ENCODE peak calls at places on chromosome 21, in five cellular contexts. U, I, C, S and T are unnamed samples.

GRCh38 chr21:36966066-36966845 is at the start of gene HLCS:
- DNase-seq in U (peak), I (no peak), C (peak), S (peak), T (peak)

GRCh38 chr21:37532868-37533780 is 166.6 kb downstream of the DYRK1A start:
- DNase-seq in U (no peak), I (peak), C (no peak), S (peak), T (peak)

GRCh38 chr21:37281993-37282392 is 14.9 kb upstream of the VPS26C start:
- DNase-seq in U (peak), I (no peak), C (no peak), S (no peak), T (no peak)

GRCh38 chr21:42671778-42672593 is 18.6 kb downstream of the PDE9A start:
- DNase-seq in U (no peak), I (no peak), C (no peak), S (peak), T (no peak)

GRCh38 chr21:14863745-14864210 is 201.0 kb downstream of the NRIP1 start:
- DNase-seq in U (no peak), I (no peak), C (no peak), S (peak), T (no peak)

GRCh38 chr21:38448619-38449186 is 49.6 kb downstream of the ERG start:
- DNase-seq in U (peak), I (no peak), C (no peak), S (no peak), T (peak)

GRCh38 chr21:41726970-41727783 is 39.7 kb downstream of the RIPK4 start:
- DNase-seq in U (no peak), I (peak), C (no peak), S (peak), T (peak)

GRCh38 chr21:42683371-42684108 is 30.1 kb downstream of the PDE9A start:
- DNase-seq in U (no peak), I (no peak), C (no peak), S (no peak), T (no peak)

GRCh38 chr21:41899431-41900202 is 20.5 kb upstream of the PRDM15 start:
- DNase-seq in U (no peak), I (no peak), C (no peak), S (no peak), T (no peak)

GRCh38 chr21:35932232-35932911 is 128.0 kb downstream of the SETD4 start:
- DNase-seq in U (no peak), I (peak), C (peak), S (peak), T (peak)

GRCh38 chr21:23936224-23936623 is 1671.1 kb downstream of the MRPL39 start:
- DNase-seq in U (peak), I (no peak), C (peak), S (peak), T (no peak)

GRCh38 chr21:37073417-37074194 is 552 bp downstream of the TTC3 start:
- DNase-seq in U (peak), I (no peak), C (peak), S (peak), T (peak)

GRCh38 chr21:41156128-41156527 is 11.8 kb upstream of the BACE2 start:
- DNase-seq in U (no peak), I (no peak), C (no peak), S (no peak), T (no peak)

GRCh38 chr21:22346576-22346975 is 1348.4 kb downstream of the NCAM2 start:
- DNase-seq in U (no peak), I (no peak), C (no peak), S (no peak), T (no peak)

GRCh38 chr21:23725576-23725975 is 1881.7 kb downstream of the MRPL39 start:
- DNase-seq in U (no peak), I (no peak), C (no peak), S (peak), T (no peak)

GRCh38 chr21:37474342-37474741 is 107.8 kb downstream of the DYRK1A start:
- DNase-seq in U (no peak), I (no peak), C (no peak), S (no peak), T (no peak)

GRCh38 chr21:36306872-36307534 is 13.0 kb upstream of the MORC3 start:
- DNase-seq in U (no peak), I (no peak), C (no peak), S (no peak), T (no peak)

GRCh38 chr21:35172231-35172630 is 123.1 kb upstream of the RUNX1 start:
- DNase-seq in U (no peak), I (no peak), C (no peak), S (no peak), T (no peak)

GRCh38 chr21:34988139-34988538 is 61.0 kb downstream of the RUNX1 start:
- DNase-seq in U (no peak), I (no peak), C (no peak), S (no peak), T (no peak)

GRCh38 chr21:16330340-16331319 is 600.8 kb downstream of the USP25 start:
- DNase-seq in U (peak), I (peak), C (peak), S (peak), T (peak)

GRCh38 chr21:36959020-36959835 is 7.2 kb downstream of the HLCS start:
- DNase-seq in U (no peak), I (no peak), C (peak), S (no peak), T (no peak)

GRCh38 chr21:32007461-32007860 is 134.6 kb downstream of the HUNK start:
- DNase-seq in U (no peak), I (no peak), C (no peak), S (peak), T (peak)

GRCh38 chr21:18801468-18801867 is 397.9 kb upstream of the TMPRSS15 start:
- DNase-seq in U (no peak), I (no peak), C (peak), S (peak), T (no peak)

GRCh38 chr21:41932576-41933258 is 21.1 kb downstream of the C2CD2 start:
- DNase-seq in U (no peak), I (peak), C (no peak), S (peak), T (peak)

GRCh38 chr21:29092102-29092959 is 18.9 kb upstream of the CCT8 start:
- DNase-seq in U (no peak), I (no peak), C (no peak), S (no peak), T (peak)

GRCh38 chr21:41817877-41818855 is 51.3 kb upstream of the RIPK4 start:
- DNase-seq in U (peak), I (no peak), C (no peak), S (no peak), T (no peak)

GRCh38 chr21:39269620-39270019 is 43.8 kb downstream of the BRWD1 start:
- DNase-seq in U (no peak), I (no peak), C (no peak), S (no peak), T (no peak)

GRCh38 chr21:41137889-41138288 is 30.1 kb upstream of the BACE2 start:
- DNase-seq in U (no peak), I (no peak), C (no peak), S (no peak), T (no peak)

GRCh38 chr21:42120056-42120903 is 49.2 kb downstream of the UMODL1 start:
- DNase-seq in U (no peak), I (no peak), C (peak), S (peak), T (no peak)

GRCh38 chr21:29504751-29505321 is 206.1 kb downstream of the BACH1 start:
- DNase-seq in U (no peak), I (no peak), C (no peak), S (peak), T (peak)

GRCh38 chr21:16419188-16419874 is 689.5 kb downstream of the USP25 start:
- DNase-seq in U (peak), I (no peak), C (no peak), S (no peak), T (peak)

GRCh38 chr21:31372176-31372765 is 28.2 kb upstream of the TIAM1 start:
- DNase-seq in U (no peak), I (peak), C (no peak), S (peak), T (peak)

GRCh38 chr21:42277593-42277992 is 37.6 kb downstream of the TFF3 start:
- DNase-seq in U (no peak), I (no peak), C (no peak), S (no peak), T (no peak)

GRCh38 chr21:39881661-39882060 is 14.4 kb downstream of the PCP4 start:
- DNase-seq in U (peak), I (no peak), C (no peak), S (no peak), T (no peak)

GRCh38 chr21:44453120-44453519 is 2.2 kb upstream of the LRRC3 start:
- DNase-seq in U (no peak), I (no peak), C (no peak), S (no peak), T (no peak)

GRCh38 chr21:44454058-44454457 is 1.3 kb upstream of the LRRC3 start:
- DNase-seq in U (no peak), I (no peak), C (no peak), S (no peak), T (no peak)

GRCh38 chr21:44455524-44456206 is 355 bp downstream of the LRRC3 start:
- DNase-seq in U (peak), I (no peak), C (no peak), S (peak), T (peak)

GRCh38 chr21:44456207-44456914 is 1.1 kb downstream of the LRRC3 start:
- DNase-seq in U (no peak), I (no peak), C (no peak), S (no peak), T (no peak)

DNA sequence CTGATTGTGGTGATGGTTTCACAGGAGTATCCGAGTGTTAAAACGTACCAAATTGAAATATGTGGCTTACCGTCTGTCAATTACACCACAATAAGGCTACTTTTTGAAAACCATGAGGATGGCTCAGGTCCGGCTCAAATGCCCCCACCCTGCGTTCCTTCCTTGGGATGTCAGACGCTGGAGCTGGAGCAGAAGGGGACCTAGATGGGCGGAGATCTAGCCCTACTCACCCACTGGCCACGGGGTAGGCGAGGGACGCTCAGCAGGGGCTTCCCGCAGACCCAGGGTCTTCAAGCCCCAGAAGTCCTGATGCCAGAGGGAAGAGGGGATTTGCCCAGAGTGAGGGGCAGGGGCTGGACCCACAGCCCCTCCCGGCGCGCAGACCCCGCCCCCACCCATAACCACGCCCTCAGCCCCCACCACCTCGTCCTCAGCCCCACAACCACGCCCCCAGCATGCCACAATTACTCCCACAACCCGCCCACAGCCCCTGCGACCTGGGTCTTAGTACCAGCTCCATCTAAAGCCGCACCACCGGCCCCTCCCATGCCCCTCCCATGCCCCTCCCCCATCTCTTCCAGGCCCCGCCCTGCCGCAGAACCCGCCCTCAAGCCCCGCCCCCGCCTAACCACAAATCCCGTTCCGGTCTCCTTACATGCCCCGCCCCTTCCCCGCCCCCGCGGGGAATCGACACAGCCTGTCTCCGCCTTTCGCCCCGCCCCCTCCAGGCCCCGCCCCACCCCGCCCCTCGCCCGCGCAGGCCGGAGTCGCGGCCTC is at the start of gene LRRC3:
- DNase-seq in U (peak), I (peak), C (peak), S (peak), T (peak)
- H3K9ac ChIP-seq in U (no peak), I (peak), C (no peak), S (peak), T (peak)

GRCh38 chr21:43864806-43865470 is at the start of gene AGPAT3:
- DNase-seq in U (peak), I (no peak), C (peak), S (peak), T (peak)

GRCh38 chr21:43866659-43867331 is 1.8 kb downstream of the AGPAT3 start:
- DNase-seq in U (no peak), I (no peak), C (peak), S (peak), T (no peak)

GRCh38 chr21:43867332-43867703 is 2.3 kb downstream of the AGPAT3 start:
- DNase-seq in U (no peak), I (no peak), C (no peak), S (no peak), T (no peak)

GRCh38 chr21:43865471-43866181 is 603 bp downstream of the AGPAT3 start:
- DNase-seq in U (peak), I (no peak), C (peak), S (peak), T (peak)

DNA sequence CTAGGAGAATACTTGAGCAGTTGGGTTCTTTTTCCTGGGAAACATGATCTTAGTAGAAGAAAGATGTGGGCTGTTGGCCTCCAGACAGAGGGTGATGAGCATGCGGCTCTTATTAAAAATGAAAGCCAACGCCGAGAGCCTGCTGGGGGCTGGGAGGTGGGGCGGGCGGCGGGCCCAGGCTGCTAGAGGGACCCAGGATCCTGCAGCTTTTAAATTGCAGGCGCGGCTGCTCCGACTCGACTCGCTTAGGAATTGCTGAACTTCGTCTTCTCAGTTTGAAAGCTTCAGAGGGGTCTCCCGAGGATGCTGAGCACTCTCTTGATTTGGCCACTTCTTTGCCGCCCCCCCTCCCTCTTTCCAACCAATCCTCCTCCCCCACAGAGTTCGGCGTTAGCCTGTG is 1.2 kb downstream of the AGPAT3 start:
- DNase-seq in U (peak), I (no peak), C (peak), S (peak), T (peak)
- TF ChIP-seq EZH2phosphoT487 in U (peak), I (no peak), C (no peak), S (no peak), T (no peak)

GRCh38 chr21:46246345-46246744 is 17.8 kb upstream of the LSS start:
- DNase-seq in U (no peak), I (no peak), C (no peak), S (no peak), T (no peak)
- TF ChIP-seq EZH2 in U (no peak), I (no peak), C (no peak), S (no peak), T (no peak)

DNA sequence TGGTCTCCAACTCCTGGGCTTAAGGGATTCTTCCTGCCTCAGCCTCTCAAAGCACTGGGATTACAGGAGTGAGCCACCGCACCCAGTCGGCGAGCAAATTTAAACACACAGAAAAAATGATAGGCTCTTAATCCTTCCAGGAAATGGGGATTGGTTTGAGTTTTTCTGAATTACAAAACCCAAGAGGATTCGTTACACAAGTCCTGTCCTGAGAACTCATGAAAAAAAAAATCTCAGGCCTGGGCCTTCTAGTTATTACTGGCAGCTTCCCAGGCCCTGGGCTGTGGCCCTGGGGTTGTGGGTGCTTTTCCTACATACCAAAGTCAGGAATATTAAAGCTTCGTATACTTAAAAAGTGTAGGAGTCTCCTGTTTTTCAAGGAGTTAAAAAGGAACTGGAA is 6.2 kb upstream of the IFNGR2 start:
- DNase-seq in U (no peak), I (no peak), C (no peak), S (no peak), T (peak)
- H3K9ac ChIP-seq in U (no peak), I (no peak), C (no peak), S (no peak), T (no peak)

GRCh38 chr21:44564099-44564498 is 5.5 kb upstream of the KRTAP10-3 start:
- DNase-seq in U (no peak), I (no peak), C (no peak), S (no peak), T (no peak)
- TF ChIP-seq EZH2phosphoT487 in U (no peak), I (no peak), C (no peak), S (no peak), T (no peak)

GRCh38 chr21:27320868-27321267 is 354.0 kb upstream of the ADAMTS5 start:
- DNase-seq in U (no peak), I (no peak), C (no peak), S (no peak), T (no peak)

GRCh38 chr21:27314096-27314495 is 347.2 kb upstream of the ADAMTS5 start:
- DNase-seq in U (no peak), I (no peak), C (no peak), S (no peak), T (no peak)

DNA sequence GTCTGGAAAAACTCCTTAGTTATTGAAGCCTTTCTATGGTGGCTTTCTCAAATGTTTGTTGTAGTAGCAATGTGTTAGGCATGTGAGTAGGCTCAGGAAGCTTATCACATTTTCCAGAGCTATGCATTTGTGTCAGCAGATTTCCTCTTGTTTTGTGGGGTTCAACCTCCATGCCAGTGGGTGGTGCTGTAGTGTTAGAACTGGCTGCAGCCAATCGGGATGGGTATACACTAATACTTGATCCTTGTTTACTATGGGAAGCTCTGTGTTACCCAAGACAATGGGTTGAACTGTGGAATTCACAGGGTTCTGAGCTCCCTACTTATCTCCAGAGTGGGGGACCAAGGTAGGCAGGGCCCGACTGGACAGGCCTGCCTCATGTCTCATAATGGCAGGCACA is 348.5 kb upstream of the ADAMTS5 start:
- DNase-seq in U (no peak), I (no peak), C (no peak), S (no peak), T (peak)
- TF ChIP-seq EZH2 in U (no peak), I (no peak), C (no peak), S (no peak), T (no peak)